ENCODE peak calls at places on chromosomes 6 and 20, in nine cellular contexts. F, J, K, H, N, G, O, E and A are unnamed samples.

GRCh38 chr6:113632220-113632864 is 224.8 kb upstream of the MARCKS start:
- DNase-seq in H (no peak), K (peak; percentile 34), G (peak; percentile 46), E (no peak), O (no peak), J (no peak), N (peak; percentile 83), F (peak; percentile 64), A (no peak)

GRCh38 chr6:112117554-112117953 is 30.2 kb downstream of the FAM229B start:
- DNase-seq in J (no peak), N (no peak), K (no peak), H (no peak), O (no peak), E (no peak), G (peak; percentile 24), F (peak; percentile 33), A (no peak)

GRCh38 chr6:77502966-77503365 is 39.7 kb upstream of the HTR1B start:
- DNase-seq in O (no peak), F (no peak), N (no peak), K (no peak), G (no peak), J (no peak), E (no peak), H (no peak), A (peak; percentile 38)

GRCh38 chr20:47368301-47368700 is 11.8 kb upstream of the ZMYND8 start:
- DNase-seq in K (no peak), H (no peak), G (no peak), J (no peak), E (no peak), F (no peak), O (no peak), N (no peak), A (no peak)

GRCh38 chr6:142372348-142372747 is 70.5 kb downstream of the ADGRG6 start:
- DNase-seq in F (no peak), H (no peak), G (peak; percentile 27), N (no peak), J (no peak), O (no peak), K (no peak), E (no peak), A (no peak)

GRCh38 chr6:36469946-36470345 is 27.1 kb downstream of the KCTD20 start:
- DNase-seq in J (no peak), K (no peak), E (no peak), N (no peak), F (no peak), H (no peak), G (no peak), O (no peak), A (no peak)

GRCh38 chr6:115997990-115998585 is 62.6 kb downstream of the FRK start:
- DNase-seq in N (no peak), G (no peak), H (no peak), K (no peak), O (no peak), F (no peak), J (no peak), E (no peak), A (no peak)

GRCh38 chr6:43037197-43037596 is 15.8 kb downstream of the RRP36 start:
- DNase-seq in H (no peak), F (no peak), G (no peak), J (no peak), K (no peak), N (no peak), O (no peak), E (no peak), A (no peak)

GRCh38 chr6:105038259-105038658 is 81.4 kb downstream of the LIN28B start:
- DNase-seq in H (no peak), O (peak; percentile 16), K (no peak), F (no peak), J (no peak), E (no peak), N (no peak), G (no peak), A (no peak)

GRCh38 chr6:138242987-138243592 is 24.8 kb upstream of the PBOV1 start:
- DNase-seq in J (peak; percentile 53), N (no peak), K (no peak), H (no peak), E (no peak), F (no peak), O (no peak), G (no peak), A (no peak)